ENCODE peak calls at places on chromosomes 5 and 9, in nine cellular contexts. O is GM12878; C is H7; B is RWPE1; E is T-helper 2 cell; H is activated CD4-positive, alpha-beta T cell treated with anti-CD3 and anti-CD28 coated beads for 48 hours; D is head of caudate nucleus; W is lung; Y is fibroblast of mammary gland. A is an unnamed sample.
A peak's percentile ranks its signal among the peaks of the same experiment; 100 is the strongest.

GRCh38 chr9:114811301-114811700 is 5.5 kb upstream of the TNFSF15 start:
- DNase-seq in O (no peak), C (no peak), B (no peak), E (no peak), H (no peak), D (no peak), W (no peak), Y (no peak), A (no peak)

GRCh38 chr9:131728961-131729360 is 10.9 kb downstream of the RAPGEF1 start:
- DNase-seq in O (no peak), C (no peak), B (no peak), E (peak; percentile 54), H (peak; percentile 76), D (no peak), W (no peak), Y (no peak), A (no peak)

GRCh38 chr9:97811534-97812246 is 41.3 kb upstream of the FOXE1 start:
- DNase-seq in O (no peak), C (no peak), B (peak; percentile 71), E (no peak), H (no peak), D (no peak), W (peak; percentile 44), Y (peak; percentile 30), A (no peak)

GRCh38 chr9:101477736-101478135 is 42.2 kb upstream of the ALDOB start:
- DNase-seq in O (no peak), C (no peak), B (no peak), E (no peak), H (no peak), D (no peak), W (no peak), Y (peak; percentile 30), A (no peak)

GRCh38 chr5:7492371-7492770 is 96.4 kb downstream of the ADCY2 start:
- DNase-seq in O (no peak), C (no peak), B (no peak), E (no peak), H (no peak), D (no peak), W (no peak), Y (no peak), A (no peak)

GRCh38 chr9:98248737-98249474 is 6.5 kb downstream of the TBC1D2 start:
- DNase-seq in O (no peak), C (no peak), B (peak; percentile 95), E (peak; percentile 8), H (peak; percentile 50), D (no peak), W (peak; percentile 82), Y (peak; percentile 99), A (no peak)

GRCh38 chr9:121640076-121640475 is 11.4 kb upstream of the DAB2IP start:
- DNase-seq in O (no peak), C (peak; percentile 88), B (no peak), E (no peak), H (peak; percentile 71), D (peak; percentile 69), W (no peak), Y (peak; percentile 23), A (peak; percentile 70)

GRCh38 chr5:103120607-103121200 is 603 bp downstream of the PPIP5K2 start:
- DNase-seq in O (no peak), C (no peak), B (peak; percentile 22), E (no peak), H (peak; percentile 10), D (no peak), W (peak; percentile 31), Y (peak; percentile 36), A (no peak)

GRCh38 chr5:175657593-175658271 is at the start of gene HRH2:
- DNase-seq in O (no peak), C (peak; percentile 89), B (no peak), E (peak; percentile 24), H (peak; percentile 70), D (peak; percentile 68), W (no peak), Y (no peak), A (peak; percentile 13)

GRCh38 chr9:100052375-100052774 is 46.4 kb downstream of the ERP44 start:
- DNase-seq in O (no peak), C (no peak), B (no peak), E (no peak), H (no peak), D (no peak), W (no peak), Y (no peak), A (no peak)

GRCh38 chr5:172722309-172722815 is 48.6 kb downstream of the DUSP1 start:
- DNase-seq in O (no peak), C (no peak), B (no peak), E (no peak), H (no peak), D (no peak), W (no peak), Y (no peak), A (no peak)

GRCh38 chr9:6055213-6055612 is 39.8 kb upstream of the RANBP6 start:
- DNase-seq in O (peak; percentile 58), C (peak; percentile 26), B (peak; percentile 55), E (no peak), H (peak; percentile 49), D (no peak), W (peak; percentile 71), Y (peak; percentile 96), A (peak; percentile 68)

GRCh38 chr5:92374859-92375258 is 991.7 kb upstream of the ARRDC3 start:
- DNase-seq in O (no peak), C (no peak), B (no peak), E (no peak), H (no peak), D (no peak), W (no peak), Y (no peak), A (no peak)

GRCh38 chr9:114216976-114217375 is 61.6 kb downstream of the COL27A1 start:
- DNase-seq in O (no peak), C (no peak), B (no peak), E (no peak), H (no peak), D (no peak), W (no peak), Y (no peak), A (no peak)

GRCh38 chr5:143245929-143246561 is 157.4 kb downstream of the NR3C1 start:
- DNase-seq in O (no peak), C (no peak), B (peak; percentile 99), E (no peak), H (no peak), D (no peak), W (no peak), Y (peak; percentile 95), A (no peak)

GRCh38 chr9:100700689-100701318 is 122.9 kb downstream of the CAVIN4 start:
- DNase-seq in O (no peak), C (peak; percentile 67), B (no peak), E (no peak), H (peak; percentile 12), D (no peak), W (no peak), Y (peak; percentile 15), A (peak; percentile 16)

GRCh38 chr9:126248680-126249079 is 77.9 kb upstream of the MVB12B start:
- DNase-seq in O (no peak), C (no peak), B (peak; percentile 93), E (no peak), H (no peak), D (no peak), W (no peak), Y (peak; percentile 86), A (no peak)

GRCh38 chr9:1219284-1219683 is 169.1 kb downstream of the DMRT2 start:
- DNase-seq in O (no peak), C (no peak), B (no peak), E (no peak), H (no peak), D (no peak), W (no peak), Y (peak; percentile 7), A (no peak)

GRCh38 chr9:105026451-105026850 is 98.5 kb upstream of the ABCA1 start:
- DNase-seq in O (no peak), C (no peak), B (no peak), E (no peak), H (no peak), D (no peak), W (no peak), Y (peak; percentile 41), A (no peak)

GRCh38 chr5:109349419-109349818 is 60.4 kb downstream of the PJA2 start:
- DNase-seq in O (no peak), C (no peak), B (no peak), E (no peak), H (no peak), D (no peak), W (no peak), Y (no peak), A (no peak)

GRCh38 chr9:33472171-33472920 is 1.4 kb downstream of the NOL6 start:
- DNase-seq in O (no peak), C (peak; percentile 10), B (no peak), E (no peak), H (no peak), D (no peak), W (no peak), Y (no peak), A (no peak)

GRCh38 chr5:156219483-156219882 is 107.5 kb upstream of the SGCD start:
- DNase-seq in O (no peak), C (no peak), B (no peak), E (no peak), H (no peak), D (no peak), W (no peak), Y (no peak), A (no peak)

GRCh38 chr5:20300110-20300509 is 312.1 kb upstream of the CDH18 start:
- DNase-seq in O (no peak), C (no peak), B (no peak), E (no peak), H (no peak), D (no peak), W (no peak), Y (no peak), A (no peak)

GRCh38 chr5:62214701-62215100 is 91.3 kb upstream of the KIF2A start:
- DNase-seq in O (no peak), C (no peak), B (peak; percentile 38), E (no peak), H (no peak), D (no peak), W (no peak), Y (peak; percentile 55), A (no peak)

GRCh38 chr5:108387756-108388155 is 5.9 kb upstream of the FBXL17 start:
- DNase-seq in O (no peak), C (no peak), B (no peak), E (no peak), H (no peak), D (no peak), W (no peak), Y (peak; percentile 16), A (no peak)

GRCh38 chr9:131875828-131876485 is 136.1 kb upstream of the RAPGEF1 start:
- DNase-seq in O (no peak), C (peak; percentile 16), B (peak; percentile 28), E (no peak), H (no peak), D (no peak), W (no peak), Y (peak; percentile 71), A (no peak)

GRCh38 chr5:139100825-139101224 is 97.3 kb downstream of the SIL1 start:
- DNase-seq in O (no peak), C (no peak), B (peak; percentile 60), E (no peak), H (no peak), D (no peak), W (no peak), Y (peak; percentile 76), A (no peak)

GRCh38 chr9:87959916-87960581 is 14.3 kb downstream of the CDK20 start:
- DNase-seq in O (no peak), C (no peak), B (no peak), E (no peak), H (no peak), D (no peak), W (no peak), Y (peak; percentile 25), A (no peak)

GRCh38 chr9:91972711-91973110 is 22.7 kb upstream of the ROR2 start:
- DNase-seq in O (no peak), C (no peak), B (no peak), E (no peak), H (no peak), D (no peak), W (no peak), Y (no peak), A (no peak)

GRCh38 chr5:3056901-3057300 is 305.4 kb upstream of the IRX2 start:
- DNase-seq in O (no peak), C (no peak), B (no peak), E (no peak), H (no peak), D (no peak), W (no peak), Y (no peak), A (no peak)

GRCh38 chr5:6783787-6784186 is 70.6 kb downstream of the TENT4A start:
- DNase-seq in O (no peak), C (no peak), B (no peak), E (no peak), H (no peak), D (no peak), W (no peak), Y (no peak), A (no peak)